ENCODE peak calls at places on chromosomes 6 and 20, in seven cellular contexts. T is pancreas, R is dorsolateral prefrontal cortex, A is heart right ventricle, Z is A549, N is SK-N-SH, D is IMR-90. F is an unnamed sample.
A peak's percentile ranks its signal among the peaks of the same experiment; 100 is the strongest.

GRCh38 chr20:41848180-41848579 is 230.0 kb upstream of the CHD6 start:
- DNase-seq in R (no peak), N (no peak), T (no peak), Z (no peak), D (no peak), A (no peak), F (no peak)

GRCh38 chr6:43974643-43975235 is 152.5 kb downstream of the MRPL14 start:
- DNase-seq in Z (no peak), N (no peak), T (no peak), A (no peak), R (no peak), D (peak; percentile 59), F (no peak)

GRCh38 chr20:58810116-58810878 is 40.4 kb downstream of the GNAS-AS1 start:
- DNase-seq in D (peak; percentile 4), Z (no peak), A (no peak), N (no peak), R (no peak), T (no peak), F (no peak)

GRCh38 chr20:50762435-50763201 is 31.2 kb downstream of the PARD6B start:
- DNase-seq in N (peak; percentile 58), Z (peak; percentile 51), A (peak; percentile 83), T (peak; percentile 84), D (peak; percentile 76), R (peak; percentile 57), F (no peak)

GRCh38 chr6:103002282-103002681 is 1608.8 kb downstream of the GRIK2 start:
- DNase-seq in D (no peak), Z (no peak), R (no peak), T (no peak), A (no peak), N (no peak), F (no peak)

GRCh38 chr6:70254784-70255183 is 48.1 kb downstream of the COL9A1 start:
- DNase-seq in Z (no peak), N (no peak), D (no peak), A (no peak), T (no peak), R (no peak), F (no peak)

GRCh38 chr6:169853196-169854082 is 102.0 kb downstream of the ERMARD start:
- DNase-seq in D (no peak), N (no peak), Z (no peak), R (no peak), T (no peak), A (no peak), F (no peak)

GRCh38 chr6:155130161-155130853 is 133.5 kb upstream of the CLDN20 start:
- DNase-seq in Z (no peak), A (no peak), R (no peak), D (no peak), N (no peak), T (no peak), F (no peak)

GRCh38 chr20:3670511-3670910 is 7.3 kb upstream of the GFRA4 start:
- DNase-seq in R (no peak), D (peak; percentile 19), A (no peak), Z (no peak), N (peak; percentile 57), T (no peak), F (peak; percentile 60)

GRCh38 chr6:26457407-26457795 is 354 bp upstream of the BTN2A1 start:
- DNase-seq in Z (peak; percentile 10), R (peak; percentile 31), T (peak; percentile 32), A (peak; percentile 24), D (no peak), N (peak; percentile 51), F (peak; percentile 58)

GRCh38 chr6:41224800-41225199 is 3.3 kb upstream of the TREML4 start:
- DNase-seq in A (no peak), T (no peak), N (no peak), Z (no peak), R (no peak), D (no peak), F (no peak)

GRCh38 chr6:41222045-41222444 is 6.1 kb upstream of the TREML4 start:
- DNase-seq in Z (no peak), A (no peak), R (no peak), D (no peak), T (no peak), N (no peak), F (no peak)

GRCh38 chr6:41228088-41228487 is at the start of gene TREML4:
- DNase-seq in D (no peak), N (no peak), T (no peak), Z (no peak), R (no peak), A (no peak), F (no peak)

GRCh38 chr6:41226752-41227151 is 1.4 kb upstream of the TREML4 start:
- DNase-seq in T (no peak), Z (no peak), D (no peak), N (no peak), R (no peak), A (no peak), F (no peak)

DNA sequence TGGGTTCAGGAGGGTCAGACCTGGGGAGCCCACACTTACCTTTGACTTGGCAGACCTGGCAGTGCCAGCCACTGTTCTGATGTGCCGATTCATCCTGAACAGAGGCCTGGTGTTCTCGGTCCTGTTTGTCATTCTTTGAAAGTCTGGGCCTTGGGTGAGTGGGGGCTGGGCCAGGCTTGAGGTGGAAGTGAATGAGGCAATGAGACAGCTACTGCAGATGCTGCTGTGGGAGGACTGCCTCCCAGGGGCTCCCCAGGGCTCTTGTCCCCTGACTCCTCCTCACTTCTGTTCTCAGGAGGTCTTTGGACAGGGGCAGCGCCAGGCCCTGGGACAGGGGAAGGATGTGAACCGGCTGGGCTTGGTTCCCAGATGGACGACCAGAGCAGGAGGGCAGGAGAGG is 5.6 kb upstream of the TREML4 start:
- DNase-seq in T (no peak), N (no peak), D (no peak), A (no peak), R (no peak), Z (no peak), F (no peak)
- H3K27ac ChIP-seq in T (no peak overlapping the region), N (no peak overlapping the region), D (no peak overlapping the region), A (no peak overlapping the region), R (no peak overlapping the region), Z (no peak overlapping the region), F (no peak overlapping the region)

DNA sequence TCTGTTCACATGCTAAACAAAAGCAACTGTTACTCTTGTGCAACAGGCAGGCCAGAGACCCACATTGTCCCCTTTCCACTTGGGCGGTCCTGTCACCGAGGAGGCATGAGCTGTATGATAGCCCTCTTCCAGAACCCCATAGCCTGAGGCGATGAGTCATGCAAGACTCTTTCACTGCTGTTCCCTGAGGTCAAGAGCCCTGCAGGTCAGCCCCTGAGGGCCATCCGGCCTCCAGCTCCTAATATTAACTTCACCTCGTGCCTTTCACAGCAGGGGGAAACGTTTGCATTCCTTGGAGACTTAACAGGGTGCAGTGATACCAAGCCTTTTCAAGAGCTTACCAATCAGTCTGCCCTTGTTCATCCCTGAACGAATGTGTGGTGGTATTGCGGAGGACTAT is 253.3 kb upstream of the ECI2 start:
- DNase-seq in Z (no peak), D (no peak), N (no peak), T (no peak), A (no peak), R (no peak), F (peak; percentile 88)
- H3K27ac ChIP-seq in Z (peak overlapping the region; percentile 28), D (no peak overlapping the region), N (no peak overlapping the region), T (no peak overlapping the region), A (no peak overlapping the region), R (no peak overlapping the region), F (no peak overlapping the region)

DNA sequence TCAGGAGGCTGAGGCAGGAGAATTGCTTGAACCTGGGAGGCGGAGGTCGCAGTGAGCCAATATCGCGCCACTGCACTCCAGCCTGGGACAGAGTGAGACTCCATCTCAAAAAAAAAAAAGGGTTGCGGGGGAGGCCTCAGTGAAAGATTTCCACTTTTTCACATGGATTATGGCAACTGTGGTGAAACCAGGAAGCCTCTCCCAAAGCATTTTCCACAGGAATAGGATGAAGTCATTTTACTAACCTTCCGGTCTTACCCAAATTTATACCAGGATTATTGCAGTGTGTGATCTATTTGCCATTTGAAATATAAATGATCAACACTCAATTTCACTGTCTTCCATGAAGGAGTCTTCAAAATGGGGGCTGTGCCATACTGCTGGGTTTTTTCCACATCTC is 93.6 kb upstream of the FAM8A1 start:
- DNase-seq in Z (no peak), A (no peak), R (no peak), N (no peak), D (no peak), T (no peak), F (no peak)
- H3K27ac ChIP-seq in Z (no peak overlapping the region), A (no peak overlapping the region), R (no peak overlapping the region), N (no peak overlapping the region), D (no peak overlapping the region), T (no peak overlapping the region), F (no peak overlapping the region)

GRCh38 chr6:161082215-161082614 is 90.6 kb downstream of the MAP3K4 start:
- DNase-seq in N (no peak), R (no peak), Z (no peak), T (no peak), D (no peak), A (no peak), F (no peak)
- H3K27ac ChIP-seq in N (no peak overlapping the region), R (no peak overlapping the region), Z (no peak overlapping the region), T (no peak overlapping the region), D (no peak overlapping the region), A (no peak overlapping the region), F (no peak overlapping the region)

DNA sequence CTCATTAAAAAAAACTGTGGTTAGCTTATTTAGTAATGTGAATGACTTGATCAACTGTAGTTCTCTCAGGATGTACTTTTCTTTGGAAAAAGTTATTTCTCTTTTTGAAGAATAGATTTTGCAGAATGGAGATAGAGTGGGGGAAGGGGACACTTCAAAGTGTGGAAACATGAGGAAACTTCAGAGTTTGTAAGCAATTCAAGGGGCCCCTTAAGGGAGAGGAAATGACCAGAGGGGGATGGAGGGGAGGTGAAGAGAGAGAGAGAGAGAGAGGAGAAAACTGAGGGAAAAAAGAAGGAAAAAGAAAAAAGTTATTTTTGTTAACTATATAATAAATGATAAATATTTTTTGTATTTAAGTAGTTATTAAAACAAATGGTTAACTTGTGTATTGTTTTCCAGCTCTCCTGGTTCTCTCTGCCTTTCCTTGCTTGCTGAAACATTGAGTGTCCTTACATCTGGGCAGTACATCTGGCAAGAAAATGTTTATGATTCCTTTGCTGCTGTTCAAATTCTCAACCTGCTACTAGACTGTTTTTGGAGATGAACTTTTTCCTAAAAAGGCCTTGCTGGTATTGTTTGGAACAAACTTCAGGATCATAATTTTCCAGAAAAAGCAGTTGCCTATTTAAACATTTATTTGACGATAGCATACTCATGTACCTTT is 497.5 kb upstream of the CITED2 start:
- DNase-seq in N (no peak), A (no peak), D (no peak), T (no peak), Z (no peak), R (no peak), F (no peak)
- H3K27ac ChIP-seq in N (no peak overlapping the region), A (no peak overlapping the region), D (no peak overlapping the region), T (no peak overlapping the region), Z (no peak overlapping the region), R (no peak overlapping the region), F (no peak overlapping the region)

F was measured in H9.